ENCODE peak calls at places on chromosomes 6 and 20, in four cellular contexts. L, K, O and X are unnamed samples.

GRCh38 chr20:48298851-48299484 is 513.7 kb upstream of the SULF2 start:
- DNase-seq in L (peak), K (no peak), O (no peak), X (peak)

GRCh38 chr6:44073612-44074382 is 53.5 kb downstream of the MRPL14 start:
- DNase-seq in L (no peak), K (no peak), O (peak), X (no peak)

GRCh38 chr6:2353412-2354137 is 108.2 kb upstream of the GMDS start:
- DNase-seq in L (peak), K (peak), O (peak), X (peak)

GRCh38 chr6:30781697-30782424 is 37.5 kb upstream of the IER3 start:
- DNase-seq in L (peak), K (peak), O (peak), X (peak)

GRCh38 chr6:41733707-41734665 is 1.4 kb downstream of the TFEB start:
- DNase-seq in L (peak), K (peak), O (peak), X (peak)

GRCh38 chr6:110999634-111000270 is 17.9 kb downstream of the RPF2 start:
- DNase-seq in L (peak), K (no peak), O (no peak), X (peak)

GRCh38 chr6:154297711-154298110 is 58.9 kb downstream of the IPCEF1 start:
- DNase-seq in L (no peak), K (no peak), O (no peak), X (no peak)

GRCh38 chr6:12844284-12845223 is 128.0 kb downstream of the PHACTR1 start:
- DNase-seq in L (peak), K (no peak), O (peak), X (peak)

GRCh38 chr20:62437985-62438384 is 10.6 kb upstream of the RBBP8NL start:
- DNase-seq in L (no peak), K (no peak), O (no peak), X (no peak)

GRCh38 chr20:11716239-11716944 is 201.3 kb upstream of the BTBD3 start:
- DNase-seq in L (peak), K (no peak), O (no peak), X (peak)

GRCh38 chr20:11195169-11195568 is 521.4 kb upstream of the JAG1 start:
- DNase-seq in L (no peak), K (no peak), O (no peak), X (no peak)

GRCh38 chr6:82022614-82023102 is 224.9 kb downstream of the IBTK start:
- DNase-seq in L (peak), K (no peak), O (no peak), X (peak)

GRCh38 chr20:62364911-62365736 is 2.0 kb downstream of the LAMA5 start:
- DNase-seq in L (no peak), K (no peak), O (no peak), X (no peak)

GRCh38 chr20:4026093-4026601 is 10.8 kb upstream of the RNF24 start:
- DNase-seq in L (peak), K (no peak), O (peak), X (peak)

GRCh38 chr6:139250296-139251274 is 41.2 kb downstream of the TXLNB start:
- DNase-seq in L (peak), K (no peak), O (peak), X (peak)

GRCh38 chr20:25499855-25500434 is 85.4 kb downstream of the NINL start:
- DNase-seq in L (no peak), K (no peak), O (no peak), X (no peak)

GRCh38 chr6:31228484-31228883 is 43.4 kb downstream of the HLA-C start:
- DNase-seq in L (no peak), K (no peak), O (no peak), X (no peak)

GRCh38 chr6:135534773-135535380 is 37.3 kb upstream of the AHI1 start:
- DNase-seq in L (peak), K (no peak), O (no peak), X (no peak)

GRCh38 chr6:170068496-170068895 is 222.4 kb downstream of the DLL1 start:
- DNase-seq in L (no peak), K (no peak), O (no peak), X (no peak)

GRCh38 chr6:146850238-146850896 is 251.6 kb downstream of the ADGB start:
- DNase-seq in L (peak), K (no peak), O (no peak), X (no peak)

GRCh38 chr6:21992178-21992967 is 304.5 kb downstream of the PRL start:
- DNase-seq in L (peak), K (no peak), O (no peak), X (no peak)

GRCh38 chr20:19814241-19814640 is 56.2 kb downstream of the RIN2 start:
- DNase-seq in L (no peak), K (no peak), O (no peak), X (no peak)

GRCh38 chr20:2797136-2797983 is 3.1 kb downstream of the CPXM1 start:
- DNase-seq in L (no peak), K (no peak), O (no peak), X (no peak)

GRCh38 chr20:45019027-45019763 is 52.9 kb downstream of the STK4 start:
- DNase-seq in L (no peak), K (no peak), O (no peak), X (no peak)

GRCh38 chr20:37356961-37357371 is 11.0 kb downstream of the SRC start:
- DNase-seq in L (no peak), K (no peak), O (no peak), X (no peak)

GRCh38 chr6:117920493-117920845 is 13.4 kb downstream of the SLC35F1 start:
- DNase-seq in L (no peak), K (no peak), O (no peak), X (no peak)

GRCh38 chr6:140078552-140079126 is 704.2 kb upstream of the CITED2 start:
- DNase-seq in L (peak), K (no peak), O (no peak), X (peak)

DNA sequence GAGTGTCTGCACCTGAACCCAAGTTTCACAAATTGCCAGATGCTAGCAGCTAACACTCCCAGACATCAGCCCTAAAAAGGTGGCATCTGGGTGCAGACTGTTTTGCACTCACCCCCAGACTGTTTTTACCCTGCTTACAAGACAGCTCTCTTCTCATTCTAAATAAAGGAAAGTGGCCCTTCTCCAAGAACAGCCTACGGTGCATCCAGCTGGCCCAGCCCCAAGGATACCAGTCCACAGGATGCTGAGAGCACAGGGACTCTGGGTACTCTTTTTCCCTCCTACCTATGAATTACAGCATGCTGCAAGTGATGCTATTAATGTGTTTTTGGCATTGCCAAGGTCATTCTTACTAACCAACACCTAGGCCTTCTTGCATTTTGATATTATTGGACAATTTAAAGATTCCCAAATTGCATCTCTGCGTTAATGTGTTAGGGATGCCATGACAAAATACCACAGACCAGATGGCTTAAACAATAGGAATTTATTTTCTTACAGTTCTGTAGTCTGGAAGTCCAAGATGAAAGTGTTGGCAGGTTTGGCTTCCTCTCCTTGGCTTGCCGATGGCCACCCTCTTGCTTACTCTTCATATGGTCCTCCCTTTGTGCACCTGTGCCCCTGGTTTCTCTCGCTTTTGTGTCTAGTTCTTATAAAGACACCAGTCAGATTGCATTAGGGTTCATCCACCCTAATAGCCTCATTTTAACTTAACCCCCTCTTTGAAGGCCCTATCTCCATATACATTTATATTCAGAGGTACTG is 842.2 kb upstream of the FLRT3 start:
- DNase-seq in L (no peak), K (no peak), O (no peak), X (no peak)
- TF ChIP-seq FOS in L (no peak), K (no peak), O (no peak), X (no peak)

GRCh38 chr6:9307187-9307586 is 871.8 kb upstream of the SLC35B3 start:
- DNase-seq in L (no peak), K (no peak), O (no peak), X (no peak)

GRCh38 chr6:9308284-9308683 is 872.9 kb upstream of the SLC35B3 start:
- DNase-seq in L (no peak), K (no peak), O (no peak), X (no peak)

GRCh38 chr6:9307786-9308185 is 872.4 kb upstream of the SLC35B3 start:
- DNase-seq in L (no peak), K (no peak), O (no peak), X (no peak)
- TF ChIP-seq FOS in L (no peak), K (no peak), O (no peak), X (no peak)

GRCh38 chr6:26553264-26553738 is 15.1 kb downstream of the HMGN4 start:
- DNase-seq in L (peak), K (no peak), O (peak), X (peak)
- TF ChIP-seq FOS in L (peak), K (no peak), O (no peak), X (no peak)

DNA sequence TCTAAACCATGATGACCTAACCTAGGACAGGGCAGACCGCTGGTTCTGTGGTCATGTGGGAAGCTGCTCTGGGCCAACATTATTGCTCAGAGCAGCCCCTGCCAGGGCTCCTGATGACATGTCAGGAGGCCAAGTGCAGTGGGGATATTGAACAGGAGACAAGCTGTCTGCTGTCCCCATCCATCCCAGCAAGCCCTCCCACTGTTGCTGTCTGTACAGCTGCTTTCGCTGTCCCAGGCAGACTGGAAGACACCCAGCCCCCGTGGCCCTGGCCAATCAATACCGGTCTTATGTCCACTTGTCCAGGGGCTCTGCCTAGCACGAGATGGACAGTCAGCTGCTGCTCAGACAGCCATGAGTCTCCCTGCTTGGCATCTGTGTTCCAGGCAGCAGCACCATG is 43.2 kb upstream of the FNDC1 start:
- DNase-seq in L (no peak), K (no peak), O (no peak), X (no peak)
- TF ChIP-seq FOS in L (no peak), K (no peak), O (no peak), X (no peak)